ENCODE peak calls at places on chromosome 11, in eight cellular contexts. K is neural progenitor cell; G is HFFc6; Q is body of pancreas; T is uterus; P is coronary artery; B is stimulated activated naive CD4-positive, alpha-beta T cell; X is substantia nigra. Z is an unnamed sample.
A peak's percentile ranks its signal among the peaks of the same experiment; 100 is the strongest.

GRCh38 chr11:114607753-114608459 is 12.3 kb upstream of the NXPE4 start:
- DNase-seq in X (no peak), P (no peak), Q (no peak), T (no peak), B (no peak), G (no peak), K (no peak), Z (peak; percentile 21)

GRCh38 chr11:12777208-12777874 is 103.1 kb downstream of the TEAD1 start:
- DNase-seq in P (no peak), G (no peak), B (no peak), X (no peak), T (no peak), K (no peak), Q (no peak), Z (no peak)

GRCh38 chr11:112822478-112823274 is 138.5 kb upstream of the NCAM1 start:
- DNase-seq in B (no peak), G (no peak), Q (no peak), K (peak; percentile 82), T (no peak), X (no peak), P (no peak), Z (no peak)

GRCh38 chr11:64262271-64263002 is 11.1 kb downstream of the PLCB3 start:
- DNase-seq in Q (no peak), B (no peak), G (no peak), K (no peak), T (no peak), X (no peak), P (no peak), Z (no peak)

GRCh38 chr11:27672836-27673464 is 27.3 kb downstream of the BDNF start:
- DNase-seq in Q (no peak), X (no peak), K (no peak), T (no peak), P (no peak), G (peak; percentile 28), B (no peak), Z (no peak)

GRCh38 chr11:63489879-63490278 is 1.1 kb downstream of the PLAAT5 start:
- DNase-seq in T (no peak), P (no peak), G (no peak), K (peak; percentile 75), X (no peak), Q (peak; percentile 68), B (no peak), Z (no peak)

GRCh38 chr11:120332822-120333716 is 3.1 kb upstream of the ARHGEF12 start:
- DNase-seq in B (no peak), Q (no peak), X (peak; percentile 4), T (no peak), G (no peak), K (no peak), P (no peak), Z (no peak)

GRCh38 chr11:44316388-44317240 is 6.7 kb upstream of the ALX4 start:
- DNase-seq in P (no peak), Q (no peak), G (no peak), T (peak; percentile 41), X (no peak), B (no peak), K (peak; percentile 73), Z (no peak)

GRCh38 chr11:59247535-59248227 is 35.0 kb upstream of the MPEG1 start:
- DNase-seq in K (no peak), P (no peak), Q (peak; percentile 56), T (no peak), G (no peak), B (peak; percentile 8), X (no peak), Z (no peak)

GRCh38 chr11:29012507-29012906 is 904.3 kb downstream of the METTL15 start:
- DNase-seq in X (no peak), B (no peak), Q (no peak), P (no peak), T (no peak), K (no peak), G (no peak), Z (no peak)

GRCh38 chr11:94845622-94846021 is 77.5 kb downstream of the AMOTL1 start:
- DNase-seq in Q (peak; percentile 85), B (no peak), P (no peak), K (no peak), G (peak; percentile 2), X (no peak), T (no peak), Z (no peak)

GRCh38 chr11:2884424-2884815 is 1.2 kb downstream of the CDKN1C start:
- DNase-seq in G (no peak), Q (no peak), K (peak; percentile 79), P (no peak), B (no peak), X (peak; percentile 46), T (peak; percentile 62), Z (no peak)

GRCh38 chr11:12083380-12083779 is 27.0 kb upstream of the MICAL2 start:
- DNase-seq in K (no peak), P (no peak), X (no peak), B (no peak), T (no peak), Q (no peak), G (no peak), Z (no peak)

Z was measured in osteocyte.